ENCODE peak calls at places on chromosomes 12 and 14, in nine cellular contexts. S, N, O, I, X, L, D, Q and Z are unnamed samples.

GRCh38 chr12:101671157-101671791 is 26.2 kb upstream of the CHPT1 start:
- DNase-seq in S (no peak), N (peak), O (no peak), I (peak), X (no peak), L (no peak), D (no peak), Q (no peak), Z (peak)

GRCh38 chr12:26953447-26953846 is 15.2 kb downstream of the FGFR1OP2 start:
- DNase-seq in S (no peak), N (no peak), O (no peak), I (no peak), X (no peak), L (no peak), D (no peak), Q (no peak), Z (no peak)

GRCh38 chr12:34625116-34625515 is 602.8 kb downstream of the ALG10 start:
- DNase-seq in S (no peak), N (no peak), O (no peak), I (peak), X (no peak), L (peak), D (no peak), Q (no peak), Z (no peak)

GRCh38 chr12:123532021-123532420 is 1.5 kb downstream of the RILPL1 start:
- DNase-seq in S (no peak), N (no peak), O (no peak), I (peak), X (no peak), L (no peak), D (no peak), Q (no peak), Z (no peak)

GRCh38 chr12:21818627-21819026 is 44.1 kb upstream of the KCNJ8 start:
- DNase-seq in S (no peak), N (no peak), O (no peak), I (no peak), X (peak), L (no peak), D (no peak), Q (no peak), Z (no peak)

GRCh38 chr12:1212529-1212928 is 221.5 kb downstream of the ERC1 start:
- DNase-seq in S (no peak), N (no peak), O (no peak), I (no peak), X (no peak), L (no peak), D (no peak), Q (peak), Z (no peak)

GRCh38 chr14:99441157-99441870 is 39.3 kb downstream of the SETD3 start:
- DNase-seq in S (no peak), N (no peak), O (peak), I (no peak), X (no peak), L (no peak), D (no peak), Q (peak), Z (no peak)

GRCh38 chr12:6327591-6328041 is 14.3 kb downstream of the TNFRSF1A start:
- DNase-seq in S (no peak), N (no peak), O (no peak), I (no peak), X (no peak), L (no peak), D (no peak), Q (no peak), Z (no peak)

GRCh38 chr14:99125113-99125512 is 146.9 kb downstream of the BCL11B start:
- DNase-seq in S (no peak), N (no peak), O (no peak), I (no peak), X (no peak), L (no peak), D (no peak), Q (no peak), Z (no peak)

GRCh38 chr12:130747867-130748740 is 32.0 kb upstream of the RIMBP2 start:
- DNase-seq in S (peak), N (peak), O (peak), I (peak), X (peak), L (peak), D (peak), Q (peak), Z (no peak)

GRCh38 chr12:132429122-132429931 is 60.6 kb upstream of the FBRSL1 start:
- DNase-seq in S (no peak), N (no peak), O (peak), I (peak), X (no peak), L (peak), D (no peak), Q (peak), Z (peak)

GRCh38 chr14:20606190-20606901 is 15.2 kb upstream of the RNASE12 start:
- DNase-seq in S (no peak), N (no peak), O (peak), I (peak), X (no peak), L (peak), D (no peak), Q (peak), Z (no peak)

GRCh38 chr12:38324896-38325295 is 8.3 kb downstream of the ALG10B start:
- DNase-seq in S (no peak), N (no peak), O (no peak), I (no peak), X (no peak), L (no peak), D (no peak), Q (no peak), Z (no peak)

GRCh38 chr12:77166711-77167110 is 101.3 kb upstream of the E2F7 start:
- DNase-seq in S (no peak), N (no peak), O (no peak), I (no peak), X (no peak), L (no peak), D (no peak), Q (no peak), Z (no peak)

GRCh38 chr12:24066865-24067264 is 117.4 kb upstream of the SOX5 start:
- DNase-seq in S (no peak), N (no peak), O (no peak), I (no peak), X (peak), L (no peak), D (no peak), Q (no peak), Z (no peak)

GRCh38 chr12:34597548-34598351 is 575.5 kb downstream of the ALG10 start:
- DNase-seq in S (no peak), N (no peak), O (no peak), I (no peak), X (no peak), L (no peak), D (no peak), Q (no peak), Z (no peak)

GRCh38 chr12:25500651-25501050 is 52.4 kb downstream of the LMNTD1 start:
- DNase-seq in S (no peak), N (no peak), O (no peak), I (no peak), X (no peak), L (no peak), D (no peak), Q (no peak), Z (no peak)

GRCh38 chr12:81296556-81297305 is 218.9 kb downstream of the ACSS3 start:
- DNase-seq in S (no peak), N (no peak), O (no peak), I (no peak), X (no peak), L (no peak), D (no peak), Q (no peak), Z (no peak)

GRCh38 chr12:116609715-116610114 is 50.5 kb downstream of the MAP1LC3B2 start:
- DNase-seq in S (no peak), N (peak), O (no peak), I (peak), X (no peak), L (peak), D (no peak), Q (peak), Z (no peak)

GRCh38 chr12:1706284-1707016 is 15.6 kb downstream of the ADIPOR2 start:
- DNase-seq in S (no peak), N (no peak), O (no peak), I (no peak), X (no peak), L (no peak), D (no peak), Q (no peak), Z (no peak)

GRCh38 chr12:119914666-119915065 is 37.5 kb upstream of the CIT start:
- DNase-seq in S (no peak), N (no peak), O (no peak), I (no peak), X (no peak), L (no peak), D (no peak), Q (no peak), Z (no peak)

GRCh38 chr14:100532916-100533630 is 54.1 kb downstream of the BEGAIN start:
- DNase-seq in S (no peak), N (no peak), O (peak), I (peak), X (no peak), L (no peak), D (no peak), Q (no peak), Z (peak)

GRCh38 chr14:22887990-22888378 is 5.0 kb downstream of the REM2 start:
- DNase-seq in S (peak), N (no peak), O (no peak), I (no peak), X (no peak), L (peak), D (no peak), Q (no peak), Z (no peak)

GRCh38 chr14:49940805-49941421 is 48.0 kb downstream of the ARF6 start:
- DNase-seq in S (no peak), N (no peak), O (no peak), I (no peak), X (no peak), L (no peak), D (no peak), Q (no peak), Z (no peak)

GRCh38 chr12:41032386-41032785 is 155.7 kb upstream of the PDZRN4 start:
- DNase-seq in S (no peak), N (no peak), O (no peak), I (no peak), X (no peak), L (no peak), D (no peak), Q (no peak), Z (no peak)

GRCh38 chr14:103391048-103391447 is 5.8 kb downstream of the MARK3 start:
- DNase-seq in S (no peak), N (peak), O (peak), I (peak), X (peak), L (peak), D (peak), Q (no peak), Z (no peak)

GRCh38 chr12:60710246-60710645 is 1114.4 kb downstream of the SLC16A7 start:
- DNase-seq in S (no peak), N (no peak), O (no peak), I (no peak), X (no peak), L (no peak), D (no peak), Q (no peak), Z (no peak)

GRCh38 chr12:19819231-19819630 is 379.9 kb downstream of the AEBP2 start:
- DNase-seq in S (no peak), N (no peak), O (no peak), I (no peak), X (no peak), L (no peak), D (no peak), Q (no peak), Z (no peak)

GRCh38 chr12:100584261-100584660 is 10.8 kb downstream of the GAS2L3 start:
- DNase-seq in S (no peak), N (no peak), O (no peak), I (no peak), X (no peak), L (no peak), D (no peak), Q (no peak), Z (no peak)

GRCh38 chr14:79369359-79370332 is 841.7 kb downstream of the DIO2 start:
- DNase-seq in S (no peak), N (no peak), O (peak), I (no peak), X (no peak), L (no peak), D (no peak), Q (no peak), Z (no peak)

GRCh38 chr12:31895449-31896150 is 63.6 kb upstream of the RESF1 start:
- DNase-seq in S (no peak), N (no peak), O (no peak), I (no peak), X (no peak), L (no peak), D (no peak), Q (no peak), Z (no peak)

GRCh38 chr14:67908061-67908767 is 88.6 kb downstream of the RAD51B start:
- DNase-seq in S (no peak), N (no peak), O (no peak), I (no peak), X (no peak), L (no peak), D (no peak), Q (no peak), Z (no peak)

GRCh38 chr12:108009442-108009841 is 119.6 kb upstream of the WSCD2 start:
- DNase-seq in S (no peak), N (no peak), O (no peak), I (no peak), X (no peak), L (no peak), D (no peak), Q (no peak), Z (no peak)